ENCODE peak calls at places on chromosomes 7 and 10, in seven cellular contexts. T is NCI-H1092 treated with DMSO at 0.1 percent for 48 hours; K is activated gamma-delta T cell treated with anti-CD3 and anti-CD28 coated beads, Interleukin-2, amount 50 U/mL, for 16 hours; U is HCEC 1CT; W is RWPE1; H is cardiac septum; R is BJ. D is an unnamed sample.

GRCh38 chr7:5170251-5170650 is 19.8 kb upstream of the WIPI2 start:
- DNase-seq in T (no peak), K (no peak), U (no peak), W (no peak), H (no peak), R (no peak), D (no peak)

GRCh38 chr7:112665709-112666108 is 124.5 kb downstream of the TMEM168 start:
- DNase-seq in T (no peak), K (no peak), U (peak; percentile 48), W (no peak), H (no peak), R (no peak), D (no peak)

GRCh38 chr7:106101726-106102125 is 10.4 kb downstream of the SYPL1 start:
- DNase-seq in T (no peak), K (no peak), U (no peak), W (no peak), H (no peak), R (no peak), D (no peak)

GRCh38 chr10:6543431-6544005 is 36.6 kb downstream of the PRKCQ start:
- DNase-seq in T (no peak), K (peak; percentile 32), U (no peak), W (no peak), H (no peak), R (no peak), D (no peak)

GRCh38 chr10:69901623-69902505 is 100.2 kb downstream of the COL13A1 start:
- DNase-seq in T (peak; percentile 31), K (no peak), U (peak; percentile 40), W (peak; percentile 78), H (no peak), R (no peak), D (no peak)

GRCh38 chr7:131197920-131198610 is 129.6 kb upstream of the MKLN1 start:
- DNase-seq in T (no peak), K (no peak), U (peak; percentile 82), W (no peak), H (no peak), R (peak; percentile 44), D (no peak)

GRCh38 chr7:66517212-66517909 is 111.3 kb upstream of the KCTD7 start:
- DNase-seq in T (no peak), K (no peak), U (no peak), W (no peak), H (no peak), R (no peak), D (no peak)

GRCh38 chr7:42495251-42495650 is 258.2 kb upstream of the GLI3 start:
- DNase-seq in T (no peak), K (no peak), U (peak; percentile 35), W (no peak), H (no peak), R (no peak), D (no peak)

GRCh38 chr7:85186521-85187241 is at the start of gene SEMA3D:
- DNase-seq in T (peak; percentile 83), K (no peak), U (peak; percentile 87), W (peak; percentile 55), H (peak; percentile 77), R (no peak), D (peak; percentile 51)

GRCh38 chr7:48274662-48275061 is 103.4 kb downstream of the ABCA13 start:
- DNase-seq in T (no peak), K (no peak), U (peak; percentile 79), W (no peak), H (no peak), R (no peak), D (no peak)

GRCh38 chr7:133545613-133546012 is 292.7 kb downstream of the EXOC4 start:
- DNase-seq in T (no peak), K (no peak), U (peak; percentile 56), W (peak; percentile 1), H (no peak), R (no peak), D (no peak)

GRCh38 chr10:14608381-14609001 is 166.2 kb downstream of the FAM107B start:
- DNase-seq in T (no peak), K (no peak), U (no peak), W (no peak), H (no peak), R (no peak), D (no peak)

GRCh38 chr7:24881622-24882021 is 98.4 kb downstream of the OSBPL3 start:
- DNase-seq in T (no peak), K (no peak), U (peak; percentile 15), W (no peak), H (no peak), R (no peak), D (no peak)

GRCh38 chr10:80700252-80700651 is 162.6 kb downstream of the SH2D4B start:
- DNase-seq in T (no peak), K (no peak), U (no peak), W (no peak), H (no peak), R (no peak), D (no peak)

GRCh38 chr10:88428442-88428841 is 154.7 kb downstream of the RNLS start:
- DNase-seq in T (peak; percentile 20), K (no peak), U (peak; percentile 28), W (peak; percentile 65), H (no peak), R (peak; percentile 11), D (no peak)

GRCh38 chr7:102890971-102891692 is 21.7 kb upstream of the LRRC17 start:
- DNase-seq in T (no peak), K (no peak), U (no peak), W (no peak), H (no peak), R (no peak), D (no peak)

GRCh38 chr7:2501947-2502646 is 17.5 kb upstream of the LFNG start:
- DNase-seq in T (no peak), K (no peak), U (no peak), W (no peak), H (no peak), R (no peak), D (no peak)

GRCh38 chr7:20228654-20229053 is 11.5 kb upstream of the MACC1 start:
- DNase-seq in T (no peak), K (no peak), U (no peak), W (no peak), H (no peak), R (no peak), D (no peak)

GRCh38 chr7:47940482-47941001 is 7.7 kb downstream of the PKD1L1 start:
- DNase-seq in T (no peak), K (no peak), U (peak; percentile 55), W (no peak), H (no peak), R (peak; percentile 70), D (peak; percentile 53)

GRCh38 chr10:126092806-126093205 is 196.4 kb downstream of the FANK1 start:
- DNase-seq in T (no peak), K (no peak), U (no peak), W (no peak), H (no peak), R (no peak), D (no peak)

GRCh38 chr7:119482209-119482608 is 790.8 kb upstream of the KCND2 start:
- DNase-seq in T (peak; percentile 5), K (no peak), U (no peak), W (peak; percentile 1), H (no peak), R (no peak), D (no peak)

GRCh38 chr7:159075563-159076238 is 69.0 kb downstream of the VIPR2 start:
- DNase-seq in T (no peak), K (no peak), U (no peak), W (no peak), H (no peak), R (no peak), D (no peak)

GRCh38 chr7:92135100-92135429 is 788 bp upstream of the CYP51A1 start:
- DNase-seq in T (peak; percentile 78), K (no peak), U (peak; percentile 27), W (peak; percentile 11), H (no peak), R (no peak), D (no peak)

GRCh38 chr7:64875658-64876406 is 27.2 kb upstream of the ZNF273 start:
- DNase-seq in T (no peak), K (no peak), U (no peak), W (no peak), H (no peak), R (no peak), D (no peak)